ENCODE peak calls at places on chromosomes 4 and X, in seven cellular contexts. R is body of pancreas; H is natural killer cell treated with Interleukin-12 subunit alpha and Interleukin-12 subunit beta and Interleukin-15 and Interleukin-18, amount 100 ng/mL, for 72 hours; Q is WTC11; D is activated CD4-positive, alpha-beta T cell treated with anti-CD3 and anti-CD28 coated beads, Interleukin-2, amount 50 U/mL, for 4 hours; W is activated CD8-positive, alpha-beta T cell treated with anti-CD3 and anti-CD28 coated beads for 36 hours; I is NCI-H460. Z is an unnamed sample.

GRCh38 chr4:38162240-38162784 is 202.1 kb downstream of the PTTG2 start:
- DNase-seq in I (no peak), H (no peak), W (no peak), R (peak; percentile 82), Q (no peak), D (no peak), Z (peak; percentile 89)

GRCh38 chr4:104848597-104849225 is 298.0 kb upstream of the TET2 start:
- DNase-seq in I (no peak), R (no peak), Q (no peak), W (no peak), H (no peak), D (no peak), Z (no peak)

GRCh38 chr4:38230121-38230728 is 270.0 kb downstream of the PTTG2 start:
- DNase-seq in W (no peak), R (peak; percentile 5), Q (no peak), H (no peak), I (no peak), D (no peak), Z (peak; percentile 81)

GRCh38 chrX:70852294-70852693 is 56.2 kb downstream of the TEX11 start:
- DNase-seq in H (no peak), Q (no peak), W (no peak), I (no peak), R (no peak), D (no peak), Z (no peak)

GRCh38 chr4:107255114-107255513 is 219.0 kb upstream of the DKK2 start:
- DNase-seq in H (no peak), I (no peak), D (no peak), Q (no peak), W (no peak), R (no peak), Z (no peak)

GRCh38 chr4:82553020-82553419 is 8.8 kb downstream of the TMEM150C start:
- DNase-seq in R (no peak), H (no peak), W (no peak), Q (no peak), D (no peak), I (no peak), Z (no peak)

GRCh38 chr4:159946983-159947645 is 844.2 kb downstream of the RAPGEF2 start:
- DNase-seq in H (no peak), I (peak; percentile 57), D (no peak), W (no peak), R (no peak), Q (no peak), Z (peak; percentile 70)

GRCh38 chr4:88054909-88055308 is 47.5 kb downstream of the PKD2 start:
- DNase-seq in Q (peak; percentile 23), R (peak; percentile 34), D (no peak), H (no peak), W (peak; percentile 14), I (peak; percentile 52), Z (peak; percentile 21)

GRCh38 chr4:138013625-138014024 is 228.5 kb downstream of the SLC7A11 start:
- DNase-seq in H (no peak), R (no peak), W (no peak), D (no peak), I (no peak), Q (no peak), Z (no peak)

GRCh38 chrX:82589410-82589809 is 918.7 kb upstream of the POU3F4 start:
- DNase-seq in H (no peak), Q (no peak), W (no peak), D (no peak), R (no peak), I (no peak), Z (no peak)

GRCh38 chr4:180664766-180665368 is 1578.3 kb upstream of the TENM3 start:
- DNase-seq in W (peak; percentile 79), R (peak; percentile 82), I (peak; percentile 71), D (peak; percentile 7), H (no peak), Q (peak; percentile 74), Z (peak; percentile 92)

GRCh38 chrX:120718969-120719368 is 89.1 kb upstream of the C1GALT1C1 start:
- DNase-seq in W (no peak), R (no peak), Q (no peak), I (no peak), H (no peak), D (no peak), Z (no peak)

GRCh38 chr4:82680834-82681233 is 117.8 kb downstream of the SCD5 start:
- DNase-seq in Q (no peak), D (no peak), I (no peak), R (no peak), W (no peak), H (no peak), Z (no peak)

GRCh38 chr4:186037692-186038658 is 31.0 kb upstream of the TLR3 start:
- DNase-seq in W (peak; percentile 37), D (no peak), Q (no peak), I (peak; percentile 50), H (no peak), R (peak; percentile 81), Z (peak; percentile 34)

GRCh38 chr4:122309988-122310626 is 68.7 kb upstream of the ADAD1 start:
- DNase-seq in H (no peak), D (no peak), W (no peak), Q (no peak), R (no peak), I (peak; percentile 11), Z (peak; percentile 19)

GRCh38 chr4:128163177-128164117 is 102.3 kb downstream of the LARP1B start:
- DNase-seq in R (no peak), D (no peak), I (peak; percentile 70), H (no peak), W (no peak), Q (no peak), Z (no peak)

GRCh38 chr4:101232074-101232776 is 115.1 kb downstream of the PPP3CA start:
- DNase-seq in R (peak; percentile 27), Q (no peak), H (no peak), D (no peak), W (peak; percentile 53), I (peak; percentile 43), Z (peak; percentile 46)

GRCh38 chr4:48109413-48110263 is 24.4 kb downstream of the TXK start:
- DNase-seq in Q (no peak), W (no peak), R (peak; percentile 37), I (peak; percentile 54), H (no peak), D (no peak), Z (peak; percentile 68)

GRCh38 chr4:158169931-158170690 is 2.7 kb downstream of the GASK1B start:
- DNase-seq in D (no peak), Q (no peak), W (no peak), R (peak; percentile 17), I (no peak), H (no peak), Z (peak; percentile 79)

GRCh38 chrX:71638409-71638808 is 20.1 kb upstream of the CXCR3 start:
- DNase-seq in D (no peak), Q (no peak), W (no peak), I (no peak), H (no peak), R (no peak), Z (no peak)

GRCh38 chrX:18210470-18210869 is 10.2 kb downstream of the BEND2 start:
- DNase-seq in W (no peak), I (peak; percentile 0), R (no peak), D (no peak), H (no peak), Q (no peak), Z (peak; percentile 41)

GRCh38 chrX:19758536-19758935 is 128.9 kb downstream of the SH3KBP1 start:
- DNase-seq in Q (no peak), R (no peak), H (no peak), I (no peak), W (no peak), D (no peak), Z (no peak)

Z was measured in NCI-H69.